ENCODE peak calls at places on chromosomes 13 and 19, in four cellular contexts. E, D, B and G are unnamed samples.

GRCh38 chr13:109964164-109964563 is 177.8 kb upstream of the IRS2 start:
- DNase-seq in B (no peak), D (no peak), E (no peak), G (no peak)

GRCh38 chr13:96958286-96958891 is 35.9 kb downstream of the OXGR1 start:
- DNase-seq in B (no peak), E (no peak), D (no peak), G (no peak)

GRCh38 chr13:63501702-63502101 is 2086.1 kb upstream of the PCDH20 start:
- DNase-seq in D (no peak), B (no peak), E (no peak), G (no peak)

GRCh38 chr13:77048592-77048991 is 21.6 kb upstream of the FBXL3 start:
- DNase-seq in B (no peak), E (no peak), D (no peak), G (no peak)

GRCh38 chr13:96426160-96426559 is 336.3 kb downstream of the HS6ST3 start:
- DNase-seq in B (no peak), E (no peak), D (no peak), G (no peak)

GRCh38 chr19:48770223-48770622 is 14.9 kb downstream of the FGF21 start:
- DNase-seq in E (no peak), B (no peak), D (no peak), G (no peak)

GRCh38 chr19:39502640-39503417 is 4.1 kb downstream of the DLL3 start:
- DNase-seq in D (no peak), E (peak), B (peak), G (no peak)

GRCh38 chr19:49921871-49922755 is 6.9 kb upstream of the ATF5 start:
- DNase-seq in E (no peak), B (no peak), D (no peak), G (no peak)

GRCh38 chr19:49666120-49666444 is 349 bp downstream of the BCL2L12 start:
- DNase-seq in E (no peak), D (no peak), B (no peak), G (no peak)

GRCh38 chr19:3359850-3360493 is 6.4 kb upstream of the NFIC start:
- DNase-seq in D (no peak), B (no peak), E (no peak), G (no peak)

GRCh38 chr19:50326101-50326664 is 3.0 kb downstream of the KCNC3 start:
- DNase-seq in E (no peak), D (no peak), B (no peak), G (no peak)

GRCh38 chr13:105338044-105338443 is 1197.4 kb downstream of the EFNB2 start:
- DNase-seq in B (no peak), E (no peak), D (no peak), G (no peak)

GRCh38 chr13:28250542-28250941 is 112.2 kb downstream of the PAN3 start:
- DNase-seq in D (no peak), B (no peak), E (no peak), G (no peak)

GRCh38 chr19:41997121-41997850 is 3.3 kb upstream of the ATP1A3 start:
- DNase-seq in B (no peak), E (peak), D (no peak), G (no peak)

GRCh38 chr19:17999685-18000479 is 8.1 kb upstream of the ARRDC2 start:
- DNase-seq in E (no peak), D (no peak), B (no peak), G (no peak)

GRCh38 chr19:8151499-8152035 is 2.2 kb upstream of the FBN3 start:
- DNase-seq in E (no peak), D (no peak), B (no peak), G (no peak)

GRCh38 chr13:25420161-25420560 is 48.4 kb downstream of the ATP8A2 start:
- DNase-seq in B (no peak), E (no peak), D (no peak), G (no peak)

GRCh38 chr19:36081385-36081784 is 26.7 kb downstream of the WDR62 start:
- DNase-seq in D (no peak), E (no peak), B (no peak), G (no peak)

GRCh38 chr13:40484101-40484800 is 182.2 kb downstream of the FOXO1 start:
- DNase-seq in D (no peak), B (no peak), E (no peak), G (no peak)

GRCh38 chr19:49056101-49056901 is 1.2 kb downstream of the CGB7 start:
- DNase-seq in B (no peak), D (no peak), E (peak), G (no peak)

GRCh38 chr13:49502954-49503353 is 7.2 kb downstream of the PHF11 start:
- DNase-seq in D (no peak), B (no peak), E (no peak), G (no peak)

GRCh38 chr19:35882074-35882832 is 13.9 kb downstream of the APLP1 start:
- DNase-seq in E (no peak), D (no peak), B (no peak), G (no peak)

GRCh38 chr13:98853791-98854191 is 101.3 kb upstream of the SLC15A1 start:
- DNase-seq in D (no peak), B (no peak), E (no peak), G (no peak)

GRCh38 chr19:56094449-56094848 is 26.6 kb downstream of the ZNF787 start:
- DNase-seq in E (no peak), D (no peak), B (no peak), G (no peak)

GRCh38 chr13:50928609-50929274 is 19.2 kb downstream of the RNASEH2B start:
- DNase-seq in B (no peak), D (no peak), E (no peak), G (no peak)

GRCh38 chr13:29577135-29578051 is 18.1 kb downstream of the SLC7A1 start:
- DNase-seq in E (no peak), B (no peak), D (no peak), G (no peak)

GRCh38 chr19:40689339-40690049 is 957 bp downstream of the NUMBL start:
- DNase-seq in E (no peak), B (no peak), D (no peak), G (no peak)

GRCh38 chr19:18743281-18743825 is 47.8 kb downstream of the COMP start:
- DNase-seq in E (no peak), B (no peak), D (no peak), G (no peak)

GRCh38 chr19:14997981-14998380 is 18.3 kb upstream of the SLC1A6 start:
- DNase-seq in B (no peak), E (no peak), D (no peak), G (no peak)

GRCh38 chr13:40187324-40187795 is 479.1 kb downstream of the FOXO1 start:
- DNase-seq in E (peak), B (peak), D (no peak), G (no peak)

GRCh38 chr19:13116282-13117175 is at the start of gene TRMT1:
- DNase-seq in B (peak), D (peak), E (peak), G (peak)

DNA sequence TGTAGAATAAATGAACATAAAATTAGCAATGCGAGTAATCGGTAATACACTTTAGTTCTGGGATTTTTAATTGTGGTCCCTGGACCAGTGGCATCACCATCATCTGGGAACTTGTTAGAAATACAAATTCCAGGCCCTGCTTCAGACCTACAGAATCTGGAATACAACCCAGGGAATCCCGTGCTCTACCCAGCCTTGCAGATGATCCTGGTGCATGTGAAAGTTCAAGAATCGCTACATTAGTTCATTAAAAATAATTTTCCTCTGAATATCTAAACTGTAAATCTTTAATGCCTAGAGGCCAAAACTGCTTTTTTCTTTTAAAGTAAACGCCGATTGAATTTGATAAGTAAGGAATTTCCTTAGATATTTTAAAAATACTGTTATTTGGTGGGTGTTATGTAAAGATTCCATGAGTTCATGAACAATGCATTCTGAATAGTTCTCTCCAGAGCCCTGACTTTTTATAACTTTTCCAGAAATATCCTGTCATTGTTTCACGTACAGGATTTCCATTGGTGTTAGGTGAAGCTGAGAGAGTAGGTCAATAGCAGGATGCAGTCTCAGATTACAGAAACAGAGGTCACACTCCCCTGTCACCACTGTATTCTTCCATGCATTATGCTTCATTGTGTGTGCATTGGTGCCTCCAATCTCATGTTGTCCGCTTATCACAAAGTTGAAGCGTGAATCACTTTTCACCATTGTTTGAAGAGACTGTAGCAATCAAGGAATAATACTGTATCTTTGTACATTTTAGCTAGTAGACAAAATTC is 596.5 kb upstream of the KLF12 start:
- DNase-seq in E (no peak), B (no peak), D (no peak), G (no peak)
- H3K27ac ChIP-seq in E (no peak), B (no peak), D (no peak), G (no peak)

GRCh38 chr13:112802808-112803207 is 113.0 kb downstream of the ATP11A start:
- DNase-seq in D (no peak), E (no peak), B (no peak), G (no peak)
- H3K4me3 ChIP-seq in D (no peak), E (no peak), B (no peak), G (no peak)

GRCh38 chr13:30882996-30883766 is 22.9 kb upstream of the MEDAG start:
- DNase-seq in D (no peak), E (no peak), B (no peak), G (no peak)

GRCh38 chr13:30880151-30880551 is 25.9 kb upstream of the MEDAG start:
- DNase-seq in E (no peak), B (no peak), D (no peak), G (no peak)

GRCh38 chr13:30881191-30881651 is 24.9 kb upstream of the MEDAG start:
- DNase-seq in B (no peak), D (no peak), E (no peak), G (no peak)

GRCh38 chr13:30880756-30881155 is 25.3 kb upstream of the MEDAG start:
- DNase-seq in D (no peak), E (no peak), B (no peak), G (no peak)

DNA sequence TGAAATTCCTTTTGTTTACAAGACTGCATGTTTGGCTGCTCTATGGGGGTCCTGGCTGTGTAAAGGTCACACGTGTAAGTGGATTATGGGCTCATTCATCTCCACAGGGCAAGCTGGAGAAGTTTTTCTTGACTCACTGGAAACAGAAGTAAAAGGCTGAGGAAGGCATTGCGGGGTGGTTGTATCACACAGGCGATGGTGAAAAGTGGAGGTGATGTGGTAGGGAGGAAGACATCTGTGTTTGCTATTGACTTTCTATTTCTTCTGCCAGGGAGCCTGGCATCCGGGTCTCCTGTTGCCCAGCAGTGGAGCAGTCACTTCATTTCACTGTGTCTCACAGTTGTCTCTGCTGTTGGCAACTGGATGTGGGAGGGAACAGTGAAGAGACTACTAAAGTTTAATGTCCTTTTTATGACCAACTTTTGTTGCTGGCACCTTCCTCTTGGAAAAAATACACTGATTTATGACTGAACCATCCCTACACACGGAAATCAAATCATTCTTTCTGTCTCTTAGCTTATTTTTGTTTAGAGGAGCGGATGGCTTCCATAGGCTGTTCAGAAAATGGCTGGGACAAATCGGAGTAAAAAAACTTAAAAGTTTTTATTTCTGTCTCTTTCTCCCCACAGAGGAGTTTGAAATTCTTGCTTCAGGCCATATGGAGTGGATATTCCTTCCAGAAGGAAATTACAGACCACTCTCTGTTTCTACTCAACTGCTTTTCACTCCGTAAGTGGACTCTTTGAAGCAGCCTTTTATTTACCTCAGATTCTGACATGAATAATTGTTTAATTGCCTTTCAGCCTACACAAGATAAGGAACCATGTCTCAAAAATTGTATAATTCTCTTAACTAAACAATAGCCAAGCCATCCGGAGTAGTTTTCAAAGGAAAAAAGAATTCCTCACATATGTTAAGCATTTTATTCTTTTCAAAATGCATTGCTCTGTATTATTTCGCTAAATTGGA is 23.9 kb upstream of the MEDAG start:
- DNase-seq in E (no peak), D (no peak), B (no peak), G (no peak)
- H3K27ac ChIP-seq in E (no peak), D (peak), B (no peak), G (no peak)

GRCh38 chr13:38624822-38625221 is 62.1 kb upstream of the FREM2 start:
- DNase-seq in D (no peak), B (no peak), E (no peak), G (peak)
- H3K4me3 ChIP-seq in D (no peak), B (no peak), E (no peak), G (no peak)